ENCODE peak calls at places on chromosomes 4 and X, in six cellular contexts. S is cardiac muscle cell; C is CD8-positive, alpha-beta memory T cell; Q is IMR-90; Y is adipocyte; W is neural progenitor cell. B is an unnamed sample. For H3K27me3 and H3K4me1, the result is how much of the 10 kb centered on the place peaks cover.

GRCh38 chr4:46016306-46016705 is 107.5 kb downstream of the GABRG1 start:
- DNase-seq in Q (no peak), Y (peak), C (no peak), S (peak), W (peak), B (no peak)

GRCh38 chrX:72313757-72314156 is 8.0 kb upstream of the CITED1 start:
- DNase-seq in Q (no peak), S (no peak), W (no peak), C (no peak), Y (no peak), B (no peak)

GRCh38 chr4:40471923-40472322 is 136.8 kb downstream of the CHRNA9 start:
- DNase-seq in Y (peak), W (no peak), S (no peak), C (no peak), Q (peak), B (no peak)

GRCh38 chr4:143302526-143302925 is 34.1 kb upstream of the GAB1 start:
- DNase-seq in C (no peak), Y (peak), S (no peak), Q (peak), W (no peak), B (no peak)

GRCh38 chrX:47177079-47177478 is 16.6 kb upstream of the UBA1 start:
- DNase-seq in S (no peak), Y (no peak), C (no peak), Q (no peak), W (no peak), B (no peak)

GRCh38 chrX:119512145-119512800 is 44.0 kb downstream of the SLC25A5 start:
- DNase-seq in Q (peak), Y (peak), W (peak), C (no peak), S (peak), B (peak)

GRCh38 chrX:153400146-153401132 is 711 bp downstream of the PNMA6E start:
- DNase-seq in S (peak), C (peak), Y (peak), W (peak), Q (no peak), B (peak)

GRCh38 chr4:153518637-153519384 is 52.7 kb downstream of the TMEM131L start:
- DNase-seq in S (no peak), Y (peak), C (no peak), W (no peak), Q (peak), B (peak)

GRCh38 chrX:102934624-102935023 is 2.4 kb upstream of the RAB40AL start:
- DNase-seq in W (peak), Q (peak), S (no peak), C (peak), Y (peak), B (peak)

GRCh38 chr4:63580796-63581475 is 828.3 kb downstream of the TECRL start:
- DNase-seq in W (no peak), C (no peak), S (no peak), Y (no peak), Q (no peak), B (no peak)

GRCh38 chr4:7739077-7739917 is 200.4 kb downstream of the AFAP1 start:
- DNase-seq in W (no peak), Y (no peak), C (no peak), S (no peak), Q (no peak), B (no peak)

GRCh38 chrX:96244955-96245354 is 439.7 kb upstream of the DIAPH2 start:
- DNase-seq in C (no peak), Y (no peak), Q (no peak), W (no peak), S (no peak), B (no peak)

GRCh38 chrX:71301195-71301924 is at the start of gene ITGB1BP2:
- DNase-seq in Q (peak), W (no peak), S (peak), Y (peak), C (no peak), B (no peak)

GRCh38 chrX:48927736-48928382 is 9.0 kb upstream of the PIM2 start:
- DNase-seq in S (no peak), C (no peak), W (peak), Q (no peak), Y (no peak), B (no peak)

GRCh38 chr4:40918330-40918729 is 168.6 kb downstream of the NSUN7 start:
- DNase-seq in Y (peak), C (no peak), W (no peak), Q (peak), S (no peak), B (no peak)

GRCh38 chrX:28920554-28920953 is 333.3 kb downstream of the IL1RAPL1 start:
- DNase-seq in C (no peak), W (no peak), Y (no peak), S (peak), Q (peak), B (no peak)

GRCh38 chrX:105136786-105137185 is 83.7 kb downstream of the TEX13A start:
- DNase-seq in W (no peak), Y (peak), C (no peak), Q (no peak), S (no peak), B (no peak)

GRCh38 chr4:128600410-128600809 is 209.1 kb upstream of the JADE1 start:
- DNase-seq in C (no peak), S (no peak), W (no peak), Y (peak), Q (peak), B (peak)

GRCh38 chr4:108622022-108622421 is 1.6 kb downstream of the RPL34 start:
- DNase-seq in Q (no peak), C (no peak), Y (no peak), W (no peak), S (no peak), B (no peak)
- H3K4me3 ChIP-seq in Q (no peak), C (no peak), Y (peak), W (peak), S (peak), B (no peak)

DNA sequence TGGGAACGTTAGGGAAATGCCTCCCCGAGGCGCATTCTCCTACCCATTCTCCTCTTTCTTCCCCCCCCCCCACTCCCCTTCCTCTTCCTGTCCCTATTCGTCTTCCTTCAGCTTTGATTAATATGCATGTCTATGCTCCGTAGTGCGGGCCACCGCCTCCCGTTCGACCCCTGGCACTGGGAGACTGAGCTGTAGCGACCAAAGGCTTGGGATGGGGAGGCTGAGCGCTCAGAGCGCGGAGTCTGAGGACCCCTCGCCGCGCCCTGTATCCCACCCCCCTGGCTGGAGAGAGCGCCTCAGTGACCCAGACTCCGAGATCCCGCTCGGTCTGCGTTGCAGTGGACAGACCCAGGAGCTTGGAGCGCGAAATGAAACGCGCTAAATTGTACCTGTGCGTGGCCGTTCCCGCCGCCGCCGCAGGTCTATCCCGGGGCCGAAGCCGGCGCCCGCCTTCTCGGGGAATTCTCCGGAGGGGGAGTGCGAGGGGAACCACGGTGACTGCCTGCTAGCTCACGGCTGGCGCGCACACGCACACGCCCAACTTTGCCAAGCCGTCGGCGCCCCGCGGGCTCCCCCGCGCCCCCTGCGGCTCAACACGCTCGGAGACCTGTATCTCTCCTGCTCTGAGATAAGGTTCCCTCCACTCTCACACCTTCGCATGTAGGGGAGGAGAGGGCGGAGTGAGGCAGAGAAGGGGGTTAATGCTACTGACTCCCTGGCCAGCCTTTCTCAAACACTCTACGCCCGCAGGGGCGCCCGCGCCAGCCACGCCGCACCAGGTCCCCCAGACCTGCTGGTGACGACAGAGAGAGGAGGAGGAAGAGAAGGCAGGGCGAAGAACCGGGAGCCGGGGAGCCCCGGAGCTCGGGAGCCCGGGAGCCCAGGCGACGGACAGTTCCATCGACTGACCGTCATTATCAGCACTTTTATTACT is 1.5 kb upstream of the PTCHD1 start:
- DNase-seq in Y (no peak), W (peak), S (peak), C (no peak), Q (no peak), B (no peak)
- H3K27me3 ChIP-seq in Y (half or more), W (half or more), S (half or more), C (under half), Q (under half), B (under half)

GRCh38 chr4:3358660-3359059 is 65.8 kb downstream of the RGS12 start:
- DNase-seq in W (no peak), S (no peak), Y (no peak), Q (no peak), C (no peak), B (no peak)

GRCh38 chr4:3361896-3362295 is 69.1 kb downstream of the RGS12 start:
- DNase-seq in C (no peak), Y (no peak), S (no peak), W (no peak), Q (no peak), B (no peak)

GRCh38 chr4:3361406-3361805 is 68.6 kb downstream of the RGS12 start:
- DNase-seq in W (no peak), Q (no peak), S (no peak), C (no peak), Y (no peak), B (no peak)

GRCh38 chr4:3362431-3363287 is 69.8 kb downstream of the RGS12 start:
- DNase-seq in S (no peak), C (no peak), Q (no peak), W (no peak), Y (no peak), B (no peak)

DNA sequence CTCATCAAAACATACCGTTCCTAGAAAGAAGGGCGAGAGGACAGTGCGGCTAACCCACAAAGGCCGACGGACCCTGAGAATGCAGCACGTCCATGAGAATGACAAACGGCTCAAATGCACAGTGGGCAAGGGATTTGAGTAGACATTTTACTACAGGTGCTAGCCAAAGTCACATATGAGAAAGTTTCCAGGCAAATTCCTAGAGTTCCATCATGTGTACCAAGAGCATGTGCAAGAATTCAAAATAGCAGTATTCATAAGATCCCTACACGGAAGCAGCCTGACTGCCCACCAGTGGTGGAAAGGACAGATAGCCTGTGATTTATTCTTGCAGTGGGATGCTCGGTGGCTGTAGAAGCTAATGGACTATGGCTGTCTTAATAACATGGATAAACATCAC is 67.9 kb downstream of the RGS12 start:
- DNase-seq in S (no peak), W (no peak), Q (no peak), Y (no peak), C (no peak), B (no peak)
- H3K4me1 ChIP-seq in S (under half), W (under half), Q (under half), Y (under half), C (under half), B (under half)

GRCh38 chr4:90970021-90970420 is 842.8 kb downstream of the CCSER1 start:
- DNase-seq in S (no peak), W (no peak), Y (no peak), Q (no peak), C (no peak), B (no peak)
- H3K4me3 ChIP-seq in S (no peak), W (no peak), Y (no peak), Q (no peak), C (no peak), B (no peak)

DNA sequence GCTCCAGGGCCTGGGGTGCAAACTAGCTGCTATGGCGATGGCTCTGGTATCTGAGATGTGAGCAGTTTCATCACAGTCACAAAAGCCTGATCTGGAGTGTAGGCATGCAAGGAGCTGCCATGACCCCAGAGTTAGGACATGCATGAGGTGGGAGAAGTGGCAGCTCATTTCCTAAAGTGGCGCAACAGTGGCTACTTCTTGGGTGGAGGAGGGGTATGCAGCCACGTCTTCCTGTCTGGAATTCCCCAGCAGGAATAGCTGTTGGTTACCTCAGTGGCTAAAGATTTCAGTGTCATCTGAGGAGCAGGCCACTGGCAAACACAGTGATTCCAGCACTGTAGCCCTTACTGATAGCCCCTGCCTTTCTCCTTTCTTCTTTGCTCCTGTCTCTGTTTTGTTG is 1382.5 kb downstream of the C4orf33 start:
- DNase-seq in Q (peak), S (no peak), Y (peak), C (no peak), W (no peak), B (no peak)
- H3K27me3 ChIP-seq in Q (under half), S (under half), Y (under half), C (under half), W (under half), B (under half)

DNA sequence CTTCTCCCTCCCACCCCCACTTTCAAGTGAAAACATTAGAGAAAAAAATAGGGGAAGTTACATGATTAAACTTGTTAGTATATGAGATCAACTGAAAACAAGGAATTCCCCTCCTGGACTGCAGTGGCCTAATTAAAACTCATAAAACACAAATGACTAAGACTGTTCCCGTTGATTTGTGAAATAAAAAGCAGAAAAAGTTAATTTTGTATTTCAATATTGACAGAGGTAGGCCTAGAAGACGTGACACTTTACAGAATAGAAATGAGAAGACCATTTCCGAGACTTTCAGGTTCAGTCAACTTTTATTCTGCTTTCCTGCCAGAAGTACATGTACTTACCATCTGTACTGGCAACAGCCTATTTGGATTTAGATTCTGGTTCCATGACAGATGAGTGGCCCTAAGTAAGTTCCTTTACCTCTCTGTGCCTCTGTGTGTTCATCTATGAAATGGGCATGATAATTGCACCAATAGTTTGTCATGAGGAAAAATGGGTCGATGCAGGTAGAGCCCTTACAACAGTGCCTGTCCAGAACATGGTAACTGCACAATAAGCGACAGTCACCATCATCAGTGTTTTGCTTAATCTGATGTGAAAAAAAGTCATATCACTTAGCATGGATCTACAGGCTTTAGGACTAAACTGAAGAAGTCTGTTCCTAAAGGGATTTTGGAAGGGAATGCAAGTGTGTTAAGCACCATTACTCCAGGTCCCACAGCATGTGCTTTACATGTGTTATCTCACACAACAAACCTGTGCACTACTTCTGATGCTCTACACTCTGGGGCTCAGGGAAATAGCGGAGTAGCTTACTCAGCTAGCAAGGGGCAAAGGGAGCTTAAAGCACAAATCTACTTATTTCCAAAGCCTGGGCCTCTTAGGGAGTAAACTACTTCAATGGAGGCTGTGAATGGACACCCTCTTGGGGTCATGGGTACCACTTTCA is 562.3 kb upstream of the DIPK2B start:
- DNase-seq in W (no peak), C (no peak), S (no peak), Y (no peak), Q (no peak), B (no peak)
- H3K4me1 ChIP-seq in W (under half), C (under half), S (under half), Y (under half), Q (under half), B (under half)